ENCODE peak calls at places on chromosomes 5 and 9, in nine cellular contexts. Q is breast epithelium, J is omental fat pad, R is Calu3, S is AG04450, P is progenitor cell of endocrine pancreas, M is fibroblast of villous mesenchyme, Z is WTC11, F is endothelial cell. A is an unnamed sample.

GRCh38 chr5:10719965-10720364 is 41.1 kb downstream of the DAP start:
- DNase-seq in F (no peak), Q (no peak), M (peak; percentile 55), Z (no peak), J (no peak), R (peak; percentile 55), P (no peak), S (peak; percentile 92), A (no peak)

GRCh38 chr9:81619353-81620008 is 69.9 kb downstream of the TLE1 start:
- DNase-seq in M (peak; percentile 87), F (no peak), S (peak; percentile 91), P (no peak), Z (no peak), Q (no peak), R (no peak), J (no peak), A (no peak)

GRCh38 chr9:129761293-129761900 is 8.6 kb upstream of the PTGES start:
- DNase-seq in R (no peak), M (peak; percentile 95), Z (no peak), Q (no peak), J (no peak), S (peak; percentile 84), P (no peak), F (no peak), A (no peak)

GRCh38 chr9:108087781-108088180 is 598.2 kb upstream of the KLF4 start:
- DNase-seq in J (no peak), Q (no peak), Z (no peak), F (no peak), R (no peak), P (no peak), S (no peak), M (no peak), A (no peak)

GRCh38 chr5:135156337-135156714 is 122.3 kb upstream of the PITX1 start:
- DNase-seq in P (no peak), Z (no peak), M (no peak), Q (no peak), J (no peak), S (no peak), R (no peak), F (no peak), A (no peak)

GRCh38 chr5:14850419-14851066 is 21.0 kb downstream of the ANKH start:
- DNase-seq in Z (no peak), M (no peak), R (no peak), P (no peak), Q (no peak), J (no peak), F (no peak), S (no peak), A (no peak)

GRCh38 chr5:10124287-10124686 is 125.4 kb downstream of the ATPSCKMT start:
- DNase-seq in P (no peak), F (no peak), J (no peak), R (no peak), S (no peak), Q (no peak), M (no peak), Z (no peak), A (no peak)

GRCh38 chr5:157558681-157559080 is 16.9 kb downstream of the ADAM19 start:
- DNase-seq in F (no peak), P (no peak), R (no peak), M (no peak), S (no peak), J (no peak), Q (no peak), Z (no peak), A (no peak)

GRCh38 chr9:131892890-131893289 is 153.0 kb upstream of the RAPGEF1 start:
- DNase-seq in P (no peak), Q (no peak), J (no peak), S (no peak), M (no peak), Z (no peak), R (no peak), F (no peak), A (no peak)

GRCh38 chr9:136011703-136012496 is 50.7 kb upstream of the UBAC1 start:
- DNase-seq in P (no peak), R (no peak), Q (no peak), S (no peak), Z (peak; percentile 25), M (peak; percentile 88), J (peak; percentile 66), F (no peak), A (no peak)

GRCh38 chr5:122091942-122092600 is 14.0 kb upstream of the LOX start:
- DNase-seq in J (no peak), Q (no peak), P (no peak), R (no peak), S (no peak), F (no peak), Z (no peak), M (peak; percentile 60), A (no peak)

GRCh38 chr5:60382761-60383160 is 317.2 kb downstream of the DEPDC1B start:
- DNase-seq in Z (no peak), J (no peak), F (no peak), R (peak; percentile 14), M (peak; percentile 41), Q (no peak), S (no peak), P (no peak), A (no peak)
- TF ChIP-seq CTCF in Z (no peak), J (no peak), F (no peak), R (no peak), M (peak; percentile 35), Q (no peak), S (peak; percentile 28), P (peak; percentile 46), A (no peak)

GRCh38 chr5:140348104-140348503 is 1.7 kb upstream of the HBEGF start:
- DNase-seq in R (no peak), F (no peak), S (no peak), J (no peak), Z (no peak), P (no peak), Q (no peak), M (no peak), A (no peak)

GRCh38 chr5:140344683-140345423 is 1.6 kb downstream of the HBEGF start:
- DNase-seq in R (peak; percentile 50), S (no peak), F (no peak), P (no peak), M (no peak), J (no peak), Z (no peak), Q (no peak), A (no peak)

GRCh38 chr5:140346348-140347221 is at the start of gene HBEGF:
- DNase-seq in Q (peak; percentile 82), S (no peak), R (peak; percentile 91), P (peak; percentile 77), Z (peak; percentile 93), M (peak; percentile 71), J (no peak), F (peak; percentile 81), A (peak; percentile 27)

GRCh38 chr5:140347382-140347781 is 979 bp upstream of the HBEGF start:
- DNase-seq in Q (no peak), S (no peak), P (no peak), Z (no peak), M (no peak), J (no peak), F (no peak), R (no peak), A (no peak)

DNA sequence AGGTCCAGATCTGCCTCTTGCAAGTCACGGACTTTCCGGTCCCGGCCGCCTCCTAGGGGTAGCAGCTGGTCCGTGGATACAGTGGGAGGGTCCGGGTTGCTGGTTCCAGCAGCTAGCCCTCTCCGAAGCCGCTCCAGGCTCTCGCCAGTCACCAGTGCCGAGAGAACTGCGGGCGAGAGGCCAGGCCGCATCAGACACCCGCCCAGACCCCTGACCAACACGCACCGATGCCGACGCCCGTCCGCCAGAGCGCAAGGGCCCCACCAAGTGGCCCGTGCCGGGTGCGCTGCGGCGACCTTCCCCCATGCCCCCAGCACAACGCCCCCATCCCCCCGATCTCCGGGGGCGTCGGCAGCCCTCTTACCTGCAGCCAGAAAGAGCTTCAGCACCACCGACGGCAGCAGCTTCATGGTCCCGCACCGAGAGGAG is 470 bp downstream of the HBEGF start:
- DNase-seq in M (peak; percentile 53), R (peak; percentile 77), J (no peak), Z (peak; percentile 74), Q (peak; percentile 55), S (no peak), P (peak; percentile 44), F (peak; percentile 62), A (peak; percentile 83)
- TF ChIP-seq CTCF in M (peak; percentile 41), R (peak; percentile 61), J (no peak), Z (no peak), Q (no peak), S (peak; percentile 53), P (peak; percentile 33), F (no peak), A (no peak)

GRCh38 chr5:119269061-119269579 is 86.7 kb upstream of the TNFAIP8 start:
- DNase-seq in P (no peak), Q (no peak), F (peak; percentile 35), R (peak; percentile 51), Z (peak; percentile 35), M (peak; percentile 20), J (no peak), S (no peak), A (no peak)

GRCh38 chr5:119270955-119271757 is 84.7 kb upstream of the TNFAIP8 start:
- DNase-seq in Z (no peak), P (no peak), R (no peak), M (peak; percentile 81), S (no peak), J (no peak), Q (no peak), F (no peak), A (no peak)

GRCh38 chr5:119268387-119269060 is 87.3 kb upstream of the TNFAIP8 start:
- DNase-seq in Q (peak; percentile 98), F (peak; percentile 96), Z (peak; percentile 97), R (peak; percentile 99), M (peak; percentile 95), J (peak; percentile 88), P (peak; percentile 92), S (peak; percentile 82), A (peak; percentile 98)

GRCh38 chr5:119270121-119270565 is 85.7 kb upstream of the TNFAIP8 start:
- DNase-seq in J (no peak), Z (no peak), S (no peak), F (no peak), M (no peak), R (no peak), P (no peak), Q (no peak), A (no peak)

DNA sequence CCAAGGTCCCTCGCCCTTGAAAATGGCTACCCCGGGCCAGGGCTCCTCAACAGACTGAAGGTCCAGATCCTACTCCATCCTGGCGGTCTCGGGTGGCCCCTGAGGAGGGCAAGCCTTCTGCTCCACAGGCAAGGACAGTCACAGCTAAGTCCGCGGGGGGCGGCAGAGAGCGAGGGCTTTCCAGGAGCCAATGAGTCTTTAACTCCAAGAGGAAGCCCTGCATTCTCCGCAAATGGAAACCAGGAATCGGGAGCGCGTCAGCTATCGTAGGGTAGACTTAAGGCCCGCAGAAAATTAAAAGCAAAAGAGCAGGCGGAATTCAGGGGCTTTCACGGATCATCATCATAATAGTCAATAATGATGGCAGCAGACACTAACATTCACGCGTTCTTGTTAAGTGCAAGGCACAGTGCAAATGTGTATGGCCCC is 87.8 kb upstream of the TNFAIP8 start:
- DNase-seq in S (peak; percentile 90), F (peak; percentile 87), Q (peak; percentile 89), M (peak; percentile 94), Z (peak; percentile 90), R (peak; percentile 93), J (peak; percentile 80), P (peak; percentile 75), A (peak; percentile 98)
- TF ChIP-seq CTCF in S (peak; percentile 74), F (peak; percentile 20), Q (no peak), M (peak; percentile 54), Z (no peak), R (peak; percentile 56), J (no peak), P (no peak), A (peak; percentile 68)

GRCh38 chr5:137206030-137206715 is 293.0 kb downstream of the SPOCK1 start:
- DNase-seq in M (no peak), R (no peak), Z (no peak), S (no peak), F (no peak), P (no peak), Q (no peak), J (no peak), A (no peak)
- TF ChIP-seq CTCF in M (no peak), R (no peak), Z (no peak), S (no peak), F (no peak), P (no peak), Q (no peak), J (no peak), A (no peak)